ENCODE peak calls at places on chromosomes 5 and 9, in six cellular contexts. One of them, this sample, is unnamed.

GRCh38 chr5:91977599-91977998 is 594.5 kb upstream of the ARRDC3 start:
- DNase-seq in BJ: no peak
- DNase-seq in HFFc6: no peak
- DNase-seq in H54: no peak
- DNase-seq in NCI-H1092 treated with DMSO at 0.1 percent for 48 hours: no peak
- DNase-seq in amygdala: no peak
- DNase-seq in this sample: no peak

GRCh38 chr9:80874276-80874675 is 815.1 kb downstream of the TLE1 start:
- DNase-seq in BJ: peak
- DNase-seq in amygdala: no peak
- DNase-seq in HFFc6: peak
- DNase-seq in H54: no peak
- DNase-seq in NCI-H1092 treated with DMSO at 0.1 percent for 48 hours: no peak
- DNase-seq in this sample: peak

GRCh38 chr5:66967102-66967501 is 229.5 kb downstream of the CD180 start:
- DNase-seq in BJ: no peak
- DNase-seq in amygdala: no peak
- DNase-seq in NCI-H1092 treated with DMSO at 0.1 percent for 48 hours: no peak
- DNase-seq in H54: no peak
- DNase-seq in HFFc6: peak
- DNase-seq in this sample: no peak

GRCh38 chr5:154986151-154986550 is 27.4 kb upstream of the KIF4B start:
- DNase-seq in NCI-H1092 treated with DMSO at 0.1 percent for 48 hours: no peak
- DNase-seq in BJ: no peak
- DNase-seq in H54: no peak
- DNase-seq in amygdala: no peak
- DNase-seq in HFFc6: no peak
- DNase-seq in this sample: no peak

GRCh38 chr5:125798311-125798710 is 624.9 kb upstream of the GRAMD2B start:
- DNase-seq in amygdala: no peak
- DNase-seq in HFFc6: no peak
- DNase-seq in H54: no peak
- DNase-seq in NCI-H1092 treated with DMSO at 0.1 percent for 48 hours: no peak
- DNase-seq in BJ: no peak
- DNase-seq in this sample: no peak

GRCh38 chr5:14108170-14108996 is 34.8 kb upstream of the TRIO start:
- DNase-seq in BJ: no peak
- DNase-seq in HFFc6: peak
- DNase-seq in NCI-H1092 treated with DMSO at 0.1 percent for 48 hours: peak
- DNase-seq in amygdala: peak
- DNase-seq in H54: peak
- DNase-seq in this sample: peak

GRCh38 chr9:117160254-117160653 is 254.6 kb downstream of the ASTN2 start:
- DNase-seq in NCI-H1092 treated with DMSO at 0.1 percent for 48 hours: peak
- DNase-seq in amygdala: no peak
- DNase-seq in H54: no peak
- DNase-seq in HFFc6: no peak
- DNase-seq in BJ: no peak
- DNase-seq in this sample: no peak

GRCh38 chr9:133591985-133592384 is 17.2 kb downstream of the FAM163B start:
- DNase-seq in HFFc6: no peak
- DNase-seq in BJ: no peak
- DNase-seq in H54: peak
- DNase-seq in amygdala: no peak
- DNase-seq in NCI-H1092 treated with DMSO at 0.1 percent for 48 hours: no peak
- DNase-seq in this sample: no peak

GRCh38 chr9:132324425-132324824 is 30.4 kb downstream of the SETX start:
- DNase-seq in H54: no peak
- DNase-seq in NCI-H1092 treated with DMSO at 0.1 percent for 48 hours: peak
- DNase-seq in HFFc6: no peak
- DNase-seq in amygdala: no peak
- DNase-seq in BJ: no peak
- DNase-seq in this sample: no peak

GRCh38 chr5:62931081-62931480 is 352.5 kb downstream of the LRRC70 start:
- DNase-seq in NCI-H1092 treated with DMSO at 0.1 percent for 48 hours: no peak
- DNase-seq in amygdala: no peak
- DNase-seq in HFFc6: no peak
- DNase-seq in BJ: no peak
- DNase-seq in H54: no peak
- DNase-seq in this sample: no peak

GRCh38 chr5:124394700-124395099 is 351.7 kb downstream of the ZNF608 start:
- DNase-seq in H54: no peak
- DNase-seq in amygdala: no peak
- DNase-seq in BJ: no peak
- DNase-seq in NCI-H1092 treated with DMSO at 0.1 percent for 48 hours: no peak
- DNase-seq in HFFc6: no peak
- DNase-seq in this sample: no peak

GRCh38 chr5:65933295-65933694 is 6.9 kb downstream of the ERBIN start:
- DNase-seq in BJ: no peak
- DNase-seq in NCI-H1092 treated with DMSO at 0.1 percent for 48 hours: no peak
- DNase-seq in H54: no peak
- DNase-seq in amygdala: no peak
- DNase-seq in HFFc6: no peak
- DNase-seq in this sample: no peak

GRCh38 chr5:45408067-45408466 is 288.1 kb downstream of the HCN1 start:
- DNase-seq in BJ: no peak
- DNase-seq in HFFc6: no peak
- DNase-seq in NCI-H1092 treated with DMSO at 0.1 percent for 48 hours: no peak
- DNase-seq in amygdala: no peak
- DNase-seq in H54: no peak
- DNase-seq in this sample: no peak

GRCh38 chr5:154967419-154968024 is 26.6 kb downstream of the MRPL22 start:
- DNase-seq in HFFc6: peak
- DNase-seq in H54: no peak
- DNase-seq in BJ: no peak
- DNase-seq in NCI-H1092 treated with DMSO at 0.1 percent for 48 hours: no peak
- DNase-seq in amygdala: no peak
- DNase-seq in this sample: no peak

GRCh38 chr5:159210306-159210722 is 961 bp upstream of the RNF145 start:
- DNase-seq in H54: no peak
- DNase-seq in BJ: no peak
- DNase-seq in HFFc6: no peak
- DNase-seq in NCI-H1092 treated with DMSO at 0.1 percent for 48 hours: no peak
- DNase-seq in amygdala: no peak
- DNase-seq in this sample: no peak

GRCh38 chr9:89359018-89359417 is 40.7 kb downstream of the SECISBP2 start:
- DNase-seq in amygdala: peak
- DNase-seq in NCI-H1092 treated with DMSO at 0.1 percent for 48 hours: peak
- DNase-seq in H54: no peak
- DNase-seq in BJ: no peak
- DNase-seq in HFFc6: no peak
- DNase-seq in this sample: no peak

GRCh38 chr5:168946363-168946762 is 354.6 kb downstream of the SLIT3 start:
- DNase-seq in HFFc6: no peak
- DNase-seq in H54: no peak
- DNase-seq in BJ: no peak
- DNase-seq in amygdala: no peak
- DNase-seq in NCI-H1092 treated with DMSO at 0.1 percent for 48 hours: peak
- DNase-seq in this sample: no peak

GRCh38 chr5:160787247-160787646 is 64.8 kb downstream of the ATP10B start:
- DNase-seq in NCI-H1092 treated with DMSO at 0.1 percent for 48 hours: peak
- DNase-seq in H54: no peak
- DNase-seq in BJ: no peak
- DNase-seq in HFFc6: no peak
- DNase-seq in amygdala: no peak
- DNase-seq in this sample: no peak